ENCODE peak calls at places on chromosomes 7 and 10, in four cellular contexts. I, A, L and K are unnamed samples.

GRCh38 chr10:71962915-71963314 is 1.3 kb upstream of the CHST3 start:
- DNase-seq in I (no peak), A (no peak), L (no peak), K (no peak)

GRCh38 chr7:93327006-93327633 is 95.0 kb downstream of the VPS50 start:
- DNase-seq in I (no peak), A (no peak), L (no peak), K (no peak)

GRCh38 chr10:31707578-31708411 is 220.8 kb downstream of the ARHGAP12 start:
- DNase-seq in I (no peak), A (no peak), L (no peak), K (peak)

GRCh38 chr7:10128748-10129147 is 844.9 kb upstream of the PHF14 start:
- DNase-seq in I (peak), A (no peak), L (peak), K (no peak)

GRCh38 chr7:78438433-78438832 is 639.9 kb downstream of the PHTF2 start:
- DNase-seq in I (no peak), A (no peak), L (no peak), K (no peak)

GRCh38 chr7:40008218-40008815 is 58.3 kb downstream of the CDK13 start:
- DNase-seq in I (no peak), A (no peak), L (no peak), K (peak)

GRCh38 chr10:27512548-27512947 is 8.4 kb downstream of the RAB18 start:
- DNase-seq in I (no peak), A (no peak), L (no peak), K (no peak)

GRCh38 chr7:96285579-96285978 is 36.3 kb downstream of the SLC25A13 start:
- DNase-seq in I (no peak), A (no peak), L (no peak), K (peak)

GRCh38 chr10:100838986-100839385 is 73.8 kb upstream of the SLF2 start:
- DNase-seq in I (no peak), A (no peak), L (no peak), K (no peak)

GRCh38 chr7:32001948-32002347 is 68.3 kb downstream of the PDE1C start:
- DNase-seq in I (no peak), A (no peak), L (no peak), K (no peak)

GRCh38 chr7:4807708-4808420 is 32.4 kb downstream of the AP5Z1 start:
- DNase-seq in I (no peak), A (no peak), L (no peak), K (no peak)

GRCh38 chr7:140079121-140079536 is 16.4 kb upstream of the PARP12 start:
- DNase-seq in I (peak), A (peak), L (peak), K (peak)

GRCh38 chr7:14045651-14046050 is 56.2 kb upstream of the ETV1 start:
- DNase-seq in I (no peak), A (no peak), L (no peak), K (no peak)

GRCh38 chr10:112278871-112279270 is 4.3 kb upstream of the TECTB start:
- DNase-seq in I (no peak), A (no peak), L (no peak), K (no peak)

GRCh38 chr7:153224890-153225289 is 465.3 kb downstream of the ACTR3B start:
- DNase-seq in I (no peak), A (no peak), L (no peak), K (no peak)

GRCh38 chr10:101166430-101166829 is 35.3 kb downstream of the TLX1 start:
- DNase-seq in I (no peak), A (no peak), L (no peak), K (no peak)

GRCh38 chr7:7276151-7276550 is 93.8 kb downstream of the C1GALT1 start:
- DNase-seq in I (no peak), A (no peak), L (no peak), K (no peak)

DNA sequence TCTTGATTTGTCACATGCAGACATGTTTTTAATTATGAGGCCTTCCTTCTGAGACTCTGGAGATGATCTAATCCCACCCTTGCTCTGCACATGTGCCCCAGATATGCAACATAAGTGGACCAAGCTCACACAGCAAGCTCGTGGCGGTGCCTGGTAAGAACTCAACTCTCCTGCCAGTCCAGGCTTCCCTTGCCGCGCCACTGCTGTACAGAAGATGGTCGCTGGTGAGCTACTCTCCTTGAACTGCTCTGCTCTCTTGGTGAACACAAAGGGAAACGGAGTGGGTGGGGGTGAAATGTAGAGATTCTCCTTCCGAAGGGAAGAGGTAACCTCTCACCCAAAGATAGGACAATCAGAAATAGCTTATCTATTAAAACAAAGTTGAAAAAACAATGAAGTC is 25.7 kb downstream of the MYOF start:
- DNase-seq in I (no peak), A (no peak), L (no peak), K (no peak)
- H2AFZ ChIP-seq in I (no peak), A (no peak), L (no peak), K (no peak)

GRCh38 chr7:112580717-112581435 is 100.1 kb downstream of the LSMEM1 start:
- DNase-seq in I (no peak), A (no peak), L (no peak), K (no peak)
- TF ChIP-seq JUN in I (no peak), A (no peak), L (no peak), K (no peak)

GRCh38 chr10:12723240-12723639 is 278.3 kb downstream of the CCDC3 start:
- DNase-seq in I (no peak), A (no peak), L (no peak), K (no peak)
- H2AFZ ChIP-seq in I (no peak), A (no peak), L (no peak), K (no peak)

GRCh38 chr10:54284526-54285193 is 516.4 kb downstream of the PCDH15 start:
- DNase-seq in I (no peak), A (no peak), L (no peak), K (no peak)
- TF ChIP-seq JUN in I (no peak), A (no peak), L (no peak), K (no peak)

DNA sequence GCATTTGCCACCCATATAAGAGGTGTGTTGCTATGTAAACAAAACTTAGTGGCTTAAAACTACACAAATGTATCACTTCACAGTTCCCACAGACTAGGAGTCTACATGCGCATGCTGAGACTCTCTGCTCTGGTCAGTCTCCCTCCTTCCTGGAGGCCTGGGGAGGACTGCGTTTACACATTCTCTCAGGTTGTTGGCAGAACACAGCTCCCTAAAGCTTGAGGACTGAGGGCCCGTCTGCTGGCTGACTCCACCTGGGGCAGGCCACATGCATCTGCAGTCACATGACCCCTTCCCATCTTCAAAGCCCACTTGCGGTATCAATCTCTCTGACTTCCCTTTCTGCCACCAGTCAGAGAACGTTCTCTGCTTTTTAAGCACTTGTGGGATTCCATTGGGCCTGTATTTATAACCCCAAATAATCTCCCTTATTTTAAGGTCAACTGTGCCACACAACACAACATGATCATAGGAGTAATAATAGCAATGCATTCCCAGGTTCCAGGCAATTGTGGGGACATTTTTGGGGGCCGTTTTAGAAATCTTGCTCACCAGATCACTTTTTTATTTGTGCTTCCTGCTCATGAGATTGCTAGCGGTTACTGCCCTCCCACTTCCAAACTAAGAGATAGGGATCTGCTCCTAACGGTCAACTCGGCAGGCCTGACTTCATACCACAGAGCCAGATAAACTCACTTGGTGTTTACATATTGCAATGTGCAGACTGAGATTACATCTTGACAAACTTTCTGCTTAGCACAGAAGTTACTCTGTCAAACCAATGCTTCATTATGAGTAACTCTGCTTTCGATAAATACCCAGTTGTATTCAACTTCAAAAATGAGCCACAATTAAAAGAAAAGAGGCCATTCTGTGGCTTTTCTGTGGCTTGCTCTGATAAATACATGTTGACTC is 96.3 kb downstream of the ALOX5 start:
- DNase-seq in I (no peak), A (peak), L (peak), K (peak)
- H2AFZ ChIP-seq in I (no peak), A (no peak), L (peak), K (peak)

DNA sequence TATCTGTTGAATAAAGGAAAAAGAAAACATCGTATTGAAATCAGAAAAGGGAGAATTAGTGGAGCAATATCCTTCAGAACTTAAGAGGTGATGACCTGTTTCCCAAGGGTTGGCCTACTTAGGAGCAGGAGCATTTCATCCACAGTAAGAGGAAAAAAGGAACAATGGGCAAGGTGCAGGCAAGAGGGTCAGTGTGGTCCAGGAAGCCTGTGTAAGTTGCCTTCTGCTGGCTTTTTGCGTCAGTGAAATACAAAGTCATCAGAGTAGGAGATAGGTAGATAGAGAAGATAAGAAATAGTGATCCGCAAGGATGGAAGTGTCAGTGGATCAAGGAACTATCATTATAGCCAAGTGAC is 5.4 kb upstream of the ANKRD7 start:
- DNase-seq in I (no peak), A (no peak), L (no peak), K (no peak)
- TF ChIP-seq JUN in I (no peak), A (no peak), L (no peak), K (no peak)

GRCh38 chr7:82506208-82506607 is 62.6 kb upstream of the CACNA2D1 start:
- DNase-seq in I (no peak), A (no peak), L (no peak), K (no peak)
- H2AFZ ChIP-seq in I (no peak), A (no peak), L (no peak), K (no peak)

GRCh38 chr10:34205452-34205851 is 609.6 kb downstream of the PARD3 start:
- DNase-seq in I (no peak), A (no peak), L (no peak), K (no peak)

GRCh38 chr10:34195364-34196057 is 619.6 kb downstream of the PARD3 start:
- DNase-seq in I (no peak), A (no peak), L (no peak), K (peak)

GRCh38 chr10:34196058-34196433 is 619.0 kb downstream of the PARD3 start:
- DNase-seq in I (no peak), A (no peak), L (no peak), K (no peak)

GRCh38 chr10:34203966-34204630 is 611.0 kb downstream of the PARD3 start:
- DNase-seq in I (no peak), A (peak), L (no peak), K (no peak)

GRCh38 chr10:34200355-34200901 is 614.7 kb downstream of the PARD3 start:
- DNase-seq in I (no peak), A (no peak), L (no peak), K (no peak)
- TF ChIP-seq JUN in I (no peak), A (no peak), L (no peak), K (no peak)